ENCODE peak calls at places on chromosomes 1 and 21, in nine cellular contexts. P is stimulated activated CD8-positive, alpha-beta memory T cell treated with anti-CD3 and anti-CD28 coated beads, Interleukin-4, amount 100 ng/mL, for 24 hours; I is activated CD4-positive, alpha-beta T cell treated with anti-CD3 and anti-CD28 coated beads for 36 hours; F is NCI-H1105; B is stimulated activated CD4-positive, alpha-beta T cell treated with anti-CD3 and anti-CD28 coated beads, Interleukin-2, amount 100 ng/mL, for 48 hours; H is HCT116; D is cardiac fibroblast; Y is HTR-8/SVneo; E is progenitor cell of endocrine pancreas. V is an unnamed sample.

GRCh38 chr1:96306809-96307208 is 414.8 kb upstream of the PTBP2 start:
- DNase-seq in Y (no peak), B (no peak), I (no peak), P (no peak), H (no peak), D (peak), F (no peak), E (no peak), V (no peak)

GRCh38 chr1:223556414-223557124 is 108.9 kb downstream of the CAPN8 start:
- DNase-seq in Y (peak), B (peak), H (peak), F (no peak), P (peak), I (peak), D (peak), E (peak), V (no peak)

GRCh38 chr1:55070291-55070690 is 30.9 kb downstream of the PCSK9 start:
- DNase-seq in F (no peak), H (no peak), D (no peak), E (no peak), I (no peak), P (no peak), Y (no peak), B (no peak), V (no peak)

GRCh38 chr1:151720974-151721787 is at the start of gene RIIAD1:
- DNase-seq in E (no peak), D (peak), I (peak), H (no peak), P (peak), B (peak), Y (peak), F (peak), V (peak)

GRCh38 chr1:227885648-227886502 is 61.9 kb downstream of the WNT9A start:
- DNase-seq in B (no peak), F (no peak), P (no peak), D (peak), H (peak), Y (no peak), E (peak), I (peak), V (no peak)

GRCh38 chr21:36847189-36847588 is 119.3 kb downstream of the HLCS start:
- DNase-seq in Y (peak), D (peak), F (no peak), P (no peak), H (no peak), I (no peak), E (no peak), B (no peak), V (no peak)

GRCh38 chr1:5460974-5461373 is 531.3 kb downstream of the NPHP4 start:
- DNase-seq in I (no peak), E (no peak), P (no peak), Y (no peak), F (no peak), H (no peak), D (no peak), B (no peak), V (no peak)

GRCh38 chr21:42153046-42153685 is 65.8 kb upstream of the ABCG1 start:
- DNase-seq in B (no peak), Y (no peak), H (no peak), E (no peak), D (no peak), F (no peak), I (no peak), P (no peak), V (no peak)

GRCh38 chr1:25616932-25617625 is 488 bp downstream of the MAN1C1 start:
- DNase-seq in I (peak), Y (no peak), F (no peak), P (no peak), D (no peak), H (no peak), B (no peak), E (no peak), V (no peak)

GRCh38 chr1:39637301-39637700 is 2.1 kb downstream of the HEYL start:
- DNase-seq in E (no peak), H (no peak), D (no peak), B (no peak), I (no peak), F (no peak), P (no peak), Y (no peak), V (no peak)

GRCh38 chr1:228001738-228002535 is 4.9 kb upstream of the WNT3A start:
- DNase-seq in P (no peak), D (no peak), F (no peak), H (no peak), B (no peak), Y (no peak), E (peak), I (no peak), V (no peak)

GRCh38 chr1:51344602-51345299 is 14.4 kb upstream of the TTC39A start:
- DNase-seq in P (no peak), B (no peak), D (no peak), Y (no peak), E (peak), H (no peak), F (no peak), I (no peak), V (no peak)

GRCh38 chr1:55698136-55698535 is 483.0 kb upstream of the USP24 start:
- DNase-seq in Y (no peak), P (no peak), F (no peak), D (no peak), B (no peak), E (no peak), I (no peak), H (no peak), V (no peak)

GRCh38 chr1:170593173-170593572 is 61.2 kb downstream of the GORAB start:
- DNase-seq in I (no peak), P (no peak), Y (no peak), B (no peak), D (no peak), H (no peak), E (no peak), F (no peak), V (no peak)

GRCh38 chr1:46526689-46527291 is 24.7 kb downstream of the KNCN start:
- DNase-seq in H (no peak), P (no peak), E (no peak), F (no peak), B (no peak), Y (no peak), D (no peak), I (no peak), V (no peak)

GRCh38 chr1:237358555-237358954 is 316.6 kb downstream of the RYR2 start:
- DNase-seq in B (no peak), I (no peak), D (no peak), Y (no peak), E (no peak), P (no peak), F (no peak), H (no peak), V (no peak)

GRCh38 chr1:156510709-156511108 is 10.1 kb upstream of the MEF2D start:
- DNase-seq in H (no peak), B (no peak), F (no peak), P (no peak), E (no peak), Y (no peak), D (peak), I (no peak), V (peak)

GRCh38 chr21:27213328-27213727 is 246.4 kb upstream of the ADAMTS5 start:
- DNase-seq in Y (no peak), D (peak), F (no peak), H (no peak), I (no peak), P (no peak), B (no peak), E (no peak), V (no peak)

GRCh38 chr1:152656459-152656858 is 6.7 kb upstream of the LCE2D start:
- DNase-seq in P (no peak), F (no peak), H (no peak), B (no peak), D (no peak), Y (no peak), I (no peak), E (no peak), V (no peak)

GRCh38 chr21:26739189-26739588 is 106.0 kb downstream of the ADAMTS1 start:
- DNase-seq in B (no peak), I (no peak), H (no peak), F (no peak), P (no peak), Y (no peak), D (peak), E (no peak), V (no peak)

GRCh38 chr1:229889031-229889517 is 178.0 kb upstream of the GALNT2 start:
- DNase-seq in E (no peak), I (no peak), P (no peak), F (no peak), H (no peak), B (no peak), Y (no peak), D (no peak), V (no peak)

GRCh38 chr21:27365394-27365793 is 398.5 kb upstream of the ADAMTS5 start:
- DNase-seq in D (no peak), E (no peak), P (no peak), Y (no peak), H (no peak), B (no peak), F (no peak), I (no peak), V (no peak)

GRCh38 chr1:96144636-96145035 is 576.9 kb upstream of the PTBP2 start:
- DNase-seq in E (no peak), H (no peak), D (no peak), Y (no peak), B (no peak), I (no peak), P (no peak), F (no peak), V (no peak)

GRCh38 chr1:7039590-7039989 is 254.3 kb downstream of the CAMTA1 start:
- DNase-seq in B (no peak), D (no peak), H (no peak), P (no peak), I (no peak), E (no peak), F (no peak), Y (no peak), V (no peak)

GRCh38 chr1:4699724-4700301 is 45.4 kb downstream of the AJAP1 start:
- DNase-seq in Y (no peak), D (no peak), B (no peak), E (no peak), P (no peak), H (no peak), F (no peak), I (no peak), V (no peak)

GRCh38 chr1:12600880-12601633 is 17.0 kb downstream of the DHRS3 start:
- DNase-seq in F (no peak), I (peak), P (no peak), Y (no peak), E (no peak), B (peak), D (no peak), H (no peak), V (no peak)

GRCh38 chr1:43933386-43934278 is at the start of gene ARTN:
- DNase-seq in Y (no peak), H (no peak), E (peak), I (no peak), F (peak), D (peak), B (no peak), P (no peak), V (no peak)

GRCh38 chr21:34690041-34690792 is 21.4 kb downstream of the CLIC6 start:
- DNase-seq in H (peak), P (no peak), B (no peak), F (peak), I (no peak), E (no peak), D (no peak), Y (no peak), V (peak)